ENCODE peak calls at places on chromosome 1, in seven cellular contexts. One of them, this sample, is unnamed.

GRCh38 chr1:174114788-174115448 is 44.4 kb upstream of the RABGAP1L start:
- DNase-seq in activated T-helper 1 cell treated with anti-CD3 and anti-CD28 coated beads, Interleukin-2, amount 50 U/mL, for 16 hours: no peak
- DNase-seq in stimulated activated CD4-positive, alpha-beta T cell treated with anti-CD3 and anti-CD28 coated beads, Interleukin-1b, Interleukin-23, amount 100 ng/mL, for 48 hours: peak; percentile 2
- DNase-seq in cardiac fibroblast: peak; percentile 79
- DNase-seq in activated CD8-positive, alpha-beta memory T cell treated with anti-CD3 and anti-CD28 coated beads for 48 hours: no peak
- DNase-seq in activated B cell treated with CpG ODN at 0.5 μM for 24 hours: no peak
- DNase-seq in adrenal gland: peak; percentile 41
- DNase-seq in this sample: no peak

GRCh38 chr1:60504206-60504868 is 430.8 kb upstream of the C1orf87 start:
- DNase-seq in activated T-helper 1 cell treated with anti-CD3 and anti-CD28 coated beads, Interleukin-2, amount 50 U/mL, for 16 hours: no peak
- DNase-seq in stimulated activated CD4-positive, alpha-beta T cell treated with anti-CD3 and anti-CD28 coated beads, Interleukin-1b, Interleukin-23, amount 100 ng/mL, for 48 hours: no peak
- DNase-seq in cardiac fibroblast: peak; percentile 48
- DNase-seq in activated CD8-positive, alpha-beta memory T cell treated with anti-CD3 and anti-CD28 coated beads for 48 hours: no peak
- DNase-seq in activated B cell treated with CpG ODN at 0.5 μM for 24 hours: no peak
- DNase-seq in adrenal gland: no peak
- DNase-seq in this sample: no peak

GRCh38 chr1:114468047-114468446 is 43.0 kb downstream of the TRIM33 start:
- DNase-seq in activated T-helper 1 cell treated with anti-CD3 and anti-CD28 coated beads, Interleukin-2, amount 50 U/mL, for 16 hours: no peak
- DNase-seq in stimulated activated CD4-positive, alpha-beta T cell treated with anti-CD3 and anti-CD28 coated beads, Interleukin-1b, Interleukin-23, amount 100 ng/mL, for 48 hours: no peak
- DNase-seq in cardiac fibroblast: no peak
- DNase-seq in activated CD8-positive, alpha-beta memory T cell treated with anti-CD3 and anti-CD28 coated beads for 48 hours: no peak
- DNase-seq in activated B cell treated with CpG ODN at 0.5 μM for 24 hours: no peak
- DNase-seq in adrenal gland: no peak
- DNase-seq in this sample: no peak

GRCh38 chr1:5904551-5904950 is 87.7 kb downstream of the NPHP4 start:
- DNase-seq in activated T-helper 1 cell treated with anti-CD3 and anti-CD28 coated beads, Interleukin-2, amount 50 U/mL, for 16 hours: no peak
- DNase-seq in stimulated activated CD4-positive, alpha-beta T cell treated with anti-CD3 and anti-CD28 coated beads, Interleukin-1b, Interleukin-23, amount 100 ng/mL, for 48 hours: no peak
- DNase-seq in cardiac fibroblast: no peak
- DNase-seq in activated CD8-positive, alpha-beta memory T cell treated with anti-CD3 and anti-CD28 coated beads for 48 hours: no peak
- DNase-seq in activated B cell treated with CpG ODN at 0.5 μM for 24 hours: no peak
- DNase-seq in adrenal gland: no peak
- DNase-seq in this sample: no peak

GRCh38 chr1:30852026-30852425 is 56.5 kb downstream of the SDC3 start:
- DNase-seq in activated T-helper 1 cell treated with anti-CD3 and anti-CD28 coated beads, Interleukin-2, amount 50 U/mL, for 16 hours: no peak
- DNase-seq in stimulated activated CD4-positive, alpha-beta T cell treated with anti-CD3 and anti-CD28 coated beads, Interleukin-1b, Interleukin-23, amount 100 ng/mL, for 48 hours: no peak
- DNase-seq in cardiac fibroblast: peak; percentile 72
- DNase-seq in activated CD8-positive, alpha-beta memory T cell treated with anti-CD3 and anti-CD28 coated beads for 48 hours: no peak
- DNase-seq in activated B cell treated with CpG ODN at 0.5 μM for 24 hours: no peak
- DNase-seq in adrenal gland: peak; percentile 79
- DNase-seq in this sample: peak; percentile 51

GRCh38 chr1:199279872-199280649 is 641.2 kb downstream of the PTPRC start:
- DNase-seq in activated T-helper 1 cell treated with anti-CD3 and anti-CD28 coated beads, Interleukin-2, amount 50 U/mL, for 16 hours: no peak
- DNase-seq in stimulated activated CD4-positive, alpha-beta T cell treated with anti-CD3 and anti-CD28 coated beads, Interleukin-1b, Interleukin-23, amount 100 ng/mL, for 48 hours: peak; percentile 21
- DNase-seq in cardiac fibroblast: peak; percentile 78
- DNase-seq in activated CD8-positive, alpha-beta memory T cell treated with anti-CD3 and anti-CD28 coated beads for 48 hours: no peak
- DNase-seq in activated B cell treated with CpG ODN at 0.5 μM for 24 hours: no peak
- DNase-seq in adrenal gland: no peak
- DNase-seq in this sample: no peak

GRCh38 chr1:220450927-220451326 is 77.0 kb upstream of the MARK1 start:
- DNase-seq in activated T-helper 1 cell treated with anti-CD3 and anti-CD28 coated beads, Interleukin-2, amount 50 U/mL, for 16 hours: no peak
- DNase-seq in stimulated activated CD4-positive, alpha-beta T cell treated with anti-CD3 and anti-CD28 coated beads, Interleukin-1b, Interleukin-23, amount 100 ng/mL, for 48 hours: no peak
- DNase-seq in cardiac fibroblast: no peak
- DNase-seq in activated CD8-positive, alpha-beta memory T cell treated with anti-CD3 and anti-CD28 coated beads for 48 hours: no peak
- DNase-seq in activated B cell treated with CpG ODN at 0.5 μM for 24 hours: no peak
- DNase-seq in adrenal gland: no peak
- DNase-seq in this sample: no peak

GRCh38 chr1:227885135-227885647 is 62.5 kb downstream of the WNT9A start:
- DNase-seq in activated T-helper 1 cell treated with anti-CD3 and anti-CD28 coated beads, Interleukin-2, amount 50 U/mL, for 16 hours: no peak
- DNase-seq in stimulated activated CD4-positive, alpha-beta T cell treated with anti-CD3 and anti-CD28 coated beads, Interleukin-1b, Interleukin-23, amount 100 ng/mL, for 48 hours: no peak
- DNase-seq in cardiac fibroblast: no peak
- DNase-seq in activated CD8-positive, alpha-beta memory T cell treated with anti-CD3 and anti-CD28 coated beads for 48 hours: no peak
- DNase-seq in activated B cell treated with CpG ODN at 0.5 μM for 24 hours: peak; percentile 13
- DNase-seq in adrenal gland: no peak
- DNase-seq in this sample: peak; percentile 5

GRCh38 chr1:25825605-25826004 is 5.9 kb downstream of the MTFR1L start:
- DNase-seq in activated T-helper 1 cell treated with anti-CD3 and anti-CD28 coated beads, Interleukin-2, amount 50 U/mL, for 16 hours: no peak
- DNase-seq in stimulated activated CD4-positive, alpha-beta T cell treated with anti-CD3 and anti-CD28 coated beads, Interleukin-1b, Interleukin-23, amount 100 ng/mL, for 48 hours: no peak
- DNase-seq in cardiac fibroblast: no peak
- DNase-seq in activated CD8-positive, alpha-beta memory T cell treated with anti-CD3 and anti-CD28 coated beads for 48 hours: no peak
- DNase-seq in activated B cell treated with CpG ODN at 0.5 μM for 24 hours: no peak
- DNase-seq in adrenal gland: no peak
- DNase-seq in this sample: no peak

GRCh38 chr1:110874303-110875215 is 1.6 kb downstream of the CD53 start:
- DNase-seq in activated T-helper 1 cell treated with anti-CD3 and anti-CD28 coated beads, Interleukin-2, amount 50 U/mL, for 16 hours: no peak
- DNase-seq in stimulated activated CD4-positive, alpha-beta T cell treated with anti-CD3 and anti-CD28 coated beads, Interleukin-1b, Interleukin-23, amount 100 ng/mL, for 48 hours: no peak
- DNase-seq in cardiac fibroblast: peak; percentile 5
- DNase-seq in activated CD8-positive, alpha-beta memory T cell treated with anti-CD3 and anti-CD28 coated beads for 48 hours: no peak
- DNase-seq in activated B cell treated with CpG ODN at 0.5 μM for 24 hours: no peak
- DNase-seq in adrenal gland: no peak
- DNase-seq in this sample: no peak

GRCh38 chr1:107897428-107898339 is 67.3 kb downstream of the VAV3 start:
- DNase-seq in activated T-helper 1 cell treated with anti-CD3 and anti-CD28 coated beads, Interleukin-2, amount 50 U/mL, for 16 hours: no peak
- DNase-seq in stimulated activated CD4-positive, alpha-beta T cell treated with anti-CD3 and anti-CD28 coated beads, Interleukin-1b, Interleukin-23, amount 100 ng/mL, for 48 hours: peak; percentile 5
- DNase-seq in cardiac fibroblast: no peak
- DNase-seq in activated CD8-positive, alpha-beta memory T cell treated with anti-CD3 and anti-CD28 coated beads for 48 hours: no peak
- DNase-seq in activated B cell treated with CpG ODN at 0.5 μM for 24 hours: peak; percentile 40
- DNase-seq in adrenal gland: no peak
- DNase-seq in this sample: no peak

GRCh38 chr1:20729155-20729931 is 3.2 kb downstream of the SH2D5 start:
- DNase-seq in activated T-helper 1 cell treated with anti-CD3 and anti-CD28 coated beads, Interleukin-2, amount 50 U/mL, for 16 hours: no peak
- DNase-seq in stimulated activated CD4-positive, alpha-beta T cell treated with anti-CD3 and anti-CD28 coated beads, Interleukin-1b, Interleukin-23, amount 100 ng/mL, for 48 hours: no peak
- DNase-seq in cardiac fibroblast: no peak
- DNase-seq in activated CD8-positive, alpha-beta memory T cell treated with anti-CD3 and anti-CD28 coated beads for 48 hours: no peak
- DNase-seq in activated B cell treated with CpG ODN at 0.5 μM for 24 hours: no peak
- DNase-seq in adrenal gland: peak; percentile 13
- DNase-seq in this sample: no peak

GRCh38 chr1:246583448-246584185 is 17.4 kb downstream of the CNST start:
- DNase-seq in activated T-helper 1 cell treated with anti-CD3 and anti-CD28 coated beads, Interleukin-2, amount 50 U/mL, for 16 hours: no peak
- DNase-seq in stimulated activated CD4-positive, alpha-beta T cell treated with anti-CD3 and anti-CD28 coated beads, Interleukin-1b, Interleukin-23, amount 100 ng/mL, for 48 hours: no peak
- DNase-seq in cardiac fibroblast: peak; percentile 73
- DNase-seq in activated CD8-positive, alpha-beta memory T cell treated with anti-CD3 and anti-CD28 coated beads for 48 hours: no peak
- DNase-seq in activated B cell treated with CpG ODN at 0.5 μM for 24 hours: no peak
- DNase-seq in adrenal gland: peak; percentile 92
- DNase-seq in this sample: peak; percentile 79

GRCh38 chr1:222909586-222909985 is 94.7 kb downstream of the DISP1 start:
- DNase-seq in activated T-helper 1 cell treated with anti-CD3 and anti-CD28 coated beads, Interleukin-2, amount 50 U/mL, for 16 hours: no peak
- DNase-seq in stimulated activated CD4-positive, alpha-beta T cell treated with anti-CD3 and anti-CD28 coated beads, Interleukin-1b, Interleukin-23, amount 100 ng/mL, for 48 hours: no peak
- DNase-seq in cardiac fibroblast: peak; percentile 73
- DNase-seq in activated CD8-positive, alpha-beta memory T cell treated with anti-CD3 and anti-CD28 coated beads for 48 hours: no peak
- DNase-seq in activated B cell treated with CpG ODN at 0.5 μM for 24 hours: no peak
- DNase-seq in adrenal gland: no peak
- DNase-seq in this sample: no peak

GRCh38 chr1:214085325-214085724 is 97.6 kb downstream of the PROX1 start:
- DNase-seq in activated T-helper 1 cell treated with anti-CD3 and anti-CD28 coated beads, Interleukin-2, amount 50 U/mL, for 16 hours: no peak
- DNase-seq in stimulated activated CD4-positive, alpha-beta T cell treated with anti-CD3 and anti-CD28 coated beads, Interleukin-1b, Interleukin-23, amount 100 ng/mL, for 48 hours: no peak
- DNase-seq in cardiac fibroblast: no peak
- DNase-seq in activated CD8-positive, alpha-beta memory T cell treated with anti-CD3 and anti-CD28 coated beads for 48 hours: no peak
- DNase-seq in activated B cell treated with CpG ODN at 0.5 μM for 24 hours: no peak
- DNase-seq in adrenal gland: no peak
- DNase-seq in this sample: no peak

GRCh38 chr1:66246371-66247262 is 287.3 kb upstream of the SGIP1 start:
- DNase-seq in activated T-helper 1 cell treated with anti-CD3 and anti-CD28 coated beads, Interleukin-2, amount 50 U/mL, for 16 hours: no peak
- DNase-seq in stimulated activated CD4-positive, alpha-beta T cell treated with anti-CD3 and anti-CD28 coated beads, Interleukin-1b, Interleukin-23, amount 100 ng/mL, for 48 hours: peak; percentile 28
- DNase-seq in cardiac fibroblast: no peak
- DNase-seq in activated CD8-positive, alpha-beta memory T cell treated with anti-CD3 and anti-CD28 coated beads for 48 hours: no peak
- DNase-seq in activated B cell treated with CpG ODN at 0.5 μM for 24 hours: no peak
- DNase-seq in adrenal gland: no peak
- DNase-seq in this sample: no peak

GRCh38 chr1:14598007-14598497 is 433 bp upstream of the KAZN start:
- DNase-seq in activated T-helper 1 cell treated with anti-CD3 and anti-CD28 coated beads, Interleukin-2, amount 50 U/mL, for 16 hours: no peak
- DNase-seq in stimulated activated CD4-positive, alpha-beta T cell treated with anti-CD3 and anti-CD28 coated beads, Interleukin-1b, Interleukin-23, amount 100 ng/mL, for 48 hours: no peak
- DNase-seq in cardiac fibroblast: no peak
- DNase-seq in activated CD8-positive, alpha-beta memory T cell treated with anti-CD3 and anti-CD28 coated beads for 48 hours: no peak
- DNase-seq in activated B cell treated with CpG ODN at 0.5 μM for 24 hours: no peak
- DNase-seq in adrenal gland: no peak
- DNase-seq in this sample: no peak

GRCh38 chr1:179228783-179229213 is 679 bp downstream of the ABL2 start:
- DNase-seq in activated T-helper 1 cell treated with anti-CD3 and anti-CD28 coated beads, Interleukin-2, amount 50 U/mL, for 16 hours: no peak
- DNase-seq in stimulated activated CD4-positive, alpha-beta T cell treated with anti-CD3 and anti-CD28 coated beads, Interleukin-1b, Interleukin-23, amount 100 ng/mL, for 48 hours: peak; percentile 18
- DNase-seq in cardiac fibroblast: no peak
- DNase-seq in activated CD8-positive, alpha-beta memory T cell treated with anti-CD3 and anti-CD28 coated beads for 48 hours: peak; percentile 12
- DNase-seq in activated B cell treated with CpG ODN at 0.5 μM for 24 hours: peak; percentile 21
- DNase-seq in adrenal gland: peak; percentile 38
- DNase-seq in this sample: peak; percentile 62

GRCh38 chr1:3169621-3170356 is 100.8 kb downstream of the PRDM16 start:
- DNase-seq in activated T-helper 1 cell treated with anti-CD3 and anti-CD28 coated beads, Interleukin-2, amount 50 U/mL, for 16 hours: no peak
- DNase-seq in stimulated activated CD4-positive, alpha-beta T cell treated with anti-CD3 and anti-CD28 coated beads, Interleukin-1b, Interleukin-23, amount 100 ng/mL, for 48 hours: no peak
- DNase-seq in cardiac fibroblast: no peak
- DNase-seq in activated CD8-positive, alpha-beta memory T cell treated with anti-CD3 and anti-CD28 coated beads for 48 hours: no peak
- DNase-seq in activated B cell treated with CpG ODN at 0.5 μM for 24 hours: no peak
- DNase-seq in adrenal gland: no peak
- DNase-seq in this sample: no peak

GRCh38 chr1:93710949-93711591 is 29.4 kb upstream of the BCAR3 start:
- DNase-seq in activated T-helper 1 cell treated with anti-CD3 and anti-CD28 coated beads, Interleukin-2, amount 50 U/mL, for 16 hours: no peak
- DNase-seq in stimulated activated CD4-positive, alpha-beta T cell treated with anti-CD3 and anti-CD28 coated beads, Interleukin-1b, Interleukin-23, amount 100 ng/mL, for 48 hours: no peak
- DNase-seq in cardiac fibroblast: no peak
- DNase-seq in activated CD8-positive, alpha-beta memory T cell treated with anti-CD3 and anti-CD28 coated beads for 48 hours: no peak
- DNase-seq in activated B cell treated with CpG ODN at 0.5 μM for 24 hours: no peak
- DNase-seq in adrenal gland: no peak
- DNase-seq in this sample: no peak

GRCh38 chr1:119279441-119280415 is 88.9 kb upstream of the HAO2 start:
- DNase-seq in activated T-helper 1 cell treated with anti-CD3 and anti-CD28 coated beads, Interleukin-2, amount 50 U/mL, for 16 hours: no peak
- DNase-seq in stimulated activated CD4-positive, alpha-beta T cell treated with anti-CD3 and anti-CD28 coated beads, Interleukin-1b, Interleukin-23, amount 100 ng/mL, for 48 hours: no peak
- DNase-seq in cardiac fibroblast: peak; percentile 91
- DNase-seq in activated CD8-positive, alpha-beta memory T cell treated with anti-CD3 and anti-CD28 coated beads for 48 hours: no peak
- DNase-seq in activated B cell treated with CpG ODN at 0.5 μM for 24 hours: no peak
- DNase-seq in adrenal gland: peak; percentile 70
- DNase-seq in this sample: no peak

GRCh38 chr1:77655431-77655974 is 27.0 kb downstream of the ZZZ3 start:
- DNase-seq in activated T-helper 1 cell treated with anti-CD3 and anti-CD28 coated beads, Interleukin-2, amount 50 U/mL, for 16 hours: no peak
- DNase-seq in stimulated activated CD4-positive, alpha-beta T cell treated with anti-CD3 and anti-CD28 coated beads, Interleukin-1b, Interleukin-23, amount 100 ng/mL, for 48 hours: no peak
- DNase-seq in cardiac fibroblast: peak; percentile 24
- DNase-seq in activated CD8-positive, alpha-beta memory T cell treated with anti-CD3 and anti-CD28 coated beads for 48 hours: no peak
- DNase-seq in activated B cell treated with CpG ODN at 0.5 μM for 24 hours: no peak
- DNase-seq in adrenal gland: peak; percentile 27
- DNase-seq in this sample: no peak

GRCh38 chr1:36816348-36816747 is 218.0 kb downstream of the GRIK3 start:
- DNase-seq in activated T-helper 1 cell treated with anti-CD3 and anti-CD28 coated beads, Interleukin-2, amount 50 U/mL, for 16 hours: no peak
- DNase-seq in stimulated activated CD4-positive, alpha-beta T cell treated with anti-CD3 and anti-CD28 coated beads, Interleukin-1b, Interleukin-23, amount 100 ng/mL, for 48 hours: no peak
- DNase-seq in cardiac fibroblast: no peak
- DNase-seq in activated CD8-positive, alpha-beta memory T cell treated with anti-CD3 and anti-CD28 coated beads for 48 hours: no peak
- DNase-seq in activated B cell treated with CpG ODN at 0.5 μM for 24 hours: no peak
- DNase-seq in adrenal gland: no peak
- DNase-seq in this sample: no peak

GRCh38 chr1:214500349-214501055 is 50.9 kb downstream of the PTPN14 start:
- DNase-seq in activated T-helper 1 cell treated with anti-CD3 and anti-CD28 coated beads, Interleukin-2, amount 50 U/mL, for 16 hours: no peak
- DNase-seq in stimulated activated CD4-positive, alpha-beta T cell treated with anti-CD3 and anti-CD28 coated beads, Interleukin-1b, Interleukin-23, amount 100 ng/mL, for 48 hours: no peak
- DNase-seq in cardiac fibroblast: no peak
- DNase-seq in activated CD8-positive, alpha-beta memory T cell treated with anti-CD3 and anti-CD28 coated beads for 48 hours: no peak
- DNase-seq in activated B cell treated with CpG ODN at 0.5 μM for 24 hours: no peak
- DNase-seq in adrenal gland: no peak
- DNase-seq in this sample: no peak

GRCh38 chr1:202968895-202969295 is 1.8 kb upstream of the CYB5R1 start:
- DNase-seq in activated T-helper 1 cell treated with anti-CD3 and anti-CD28 coated beads, Interleukin-2, amount 50 U/mL, for 16 hours: no peak
- DNase-seq in stimulated activated CD4-positive, alpha-beta T cell treated with anti-CD3 and anti-CD28 coated beads, Interleukin-1b, Interleukin-23, amount 100 ng/mL, for 48 hours: peak; percentile 51
- DNase-seq in cardiac fibroblast: peak; percentile 73
- DNase-seq in activated CD8-positive, alpha-beta memory T cell treated with anti-CD3 and anti-CD28 coated beads for 48 hours: no peak
- DNase-seq in activated B cell treated with CpG ODN at 0.5 μM for 24 hours: peak; percentile 30
- DNase-seq in adrenal gland: peak; percentile 73
- DNase-seq in this sample: no peak

This sample was measured in pancreas.